ENCODE peak calls at places on chromosomes 4 and X, in five cellular contexts. M is tibial artery, B is fibroblast of mammary gland, A is mesendoderm, P is aorta. W is an unnamed sample.

GRCh38 chrX:118347131-118347530 is 1.2 kb downstream of the WDR44 start:
- DNase-seq in B (peak), A (peak), P (no peak), M (no peak), W (no peak)

GRCh38 chr4:17613761-17614415 is 553 bp upstream of the MED28 start:
- DNase-seq in M (no peak), A (no peak), B (peak), P (no peak), W (no peak)

GRCh38 chrX:110915120-110915519 is 119.5 kb upstream of the CHRDL1 start:
- DNase-seq in P (no peak), A (no peak), B (peak), M (no peak), W (no peak)

GRCh38 chr4:7124643-7125442 is 57.0 kb upstream of the GRPEL1 start:
- DNase-seq in M (peak), P (peak), A (peak), B (peak), W (no peak)

GRCh38 chr4:6328526-6328925 is 58.9 kb downstream of the WFS1 start:
- DNase-seq in M (no peak), A (no peak), P (no peak), B (no peak), W (no peak)

GRCh38 chrX:24682739-24683432 is 10.8 kb upstream of the POLA1 start:
- DNase-seq in P (no peak), B (no peak), A (no peak), M (no peak), W (no peak)

GRCh38 chrX:142251202-142251601 is 46.1 kb upstream of the MAGEC2 start:
- DNase-seq in P (no peak), A (no peak), B (no peak), M (no peak), W (no peak)

GRCh38 chr4:52877006-52877405 is 14.9 kb downstream of the RASL11B start:
- DNase-seq in M (no peak), A (no peak), B (no peak), P (no peak), W (no peak)

GRCh38 chr4:141580523-141580922 is 55.9 kb upstream of the IL15 start:
- DNase-seq in M (no peak), P (no peak), B (no peak), A (peak), W (no peak)

GRCh38 chrX:130176354-130176776 is 4.6 kb downstream of the RAB33A start:
- DNase-seq in A (no peak), M (no peak), P (no peak), B (no peak), W (no peak)

GRCh38 chr4:121252224-121252806 is 88.2 kb upstream of the TNIP3 start:
- DNase-seq in A (peak), M (peak), B (peak), P (peak), W (peak)

GRCh38 chrX:40644821-40645358 is 2.5 kb downstream of the CXorf38 start:
- DNase-seq in A (peak), P (no peak), B (peak), M (peak), W (no peak)

GRCh38 chr4:1405636-1406415 is 416 bp downstream of the NKX1-1 start:
- DNase-seq in A (no peak), P (peak), M (peak), B (no peak), W (peak)

GRCh38 chr4:6395466-6396228 is 76.8 kb downstream of the PPP2R2C start:
- DNase-seq in M (no peak), A (no peak), P (no peak), B (no peak), W (no peak)

GRCh38 chrX:81304545-81304944 is 102.6 kb downstream of the SH3BGRL start:
- DNase-seq in M (no peak), P (no peak), A (no peak), B (no peak), W (no peak)

GRCh38 chr4:83093060-83093640 is 21.4 kb downstream of the PLAC8 start:
- DNase-seq in B (no peak), P (no peak), A (peak), M (no peak), W (peak)

GRCh38 chr4:20889901-20890300 is 189.6 kb downstream of the PACRGL start:
- DNase-seq in M (no peak), P (no peak), A (no peak), B (no peak), W (no peak)

GRCh38 chrX:19774905-19775304 is 112.5 kb downstream of the SH3KBP1 start:
- DNase-seq in A (no peak), M (no peak), P (no peak), B (no peak), W (no peak)

GRCh38 chrX:139112432-139112831 is 400.9 kb upstream of the FGF13 start:
- DNase-seq in P (no peak), B (peak), M (no peak), A (no peak), W (no peak)

GRCh38 chr4:89306486-89307184 is 965 bp downstream of the GPRIN3 start:
- DNase-seq in M (no peak), B (no peak), P (no peak), A (no peak), W (no peak)

GRCh38 chr4:128186623-128187022 is 101.0 kb downstream of the PGRMC2 start:
- DNase-seq in A (peak), M (no peak), P (no peak), B (no peak), W (no peak)

GRCh38 chrX:66914082-66914481 is 275.2 kb upstream of the EDA2R start:
- DNase-seq in P (no peak), M (no peak), A (peak), B (peak), W (no peak)

GRCh38 chrX:70421618-70422017 is 1.5 kb upstream of the GDPD2 start:
- DNase-seq in P (no peak), B (no peak), A (peak), M (no peak), W (peak)

GRCh38 chr4:24933684-24934275 is 20.9 kb upstream of the CCDC149 start:
- DNase-seq in A (no peak), P (no peak), B (no peak), M (no peak), W (no peak)

GRCh38 chr4:143337600-143338287 is 1.1 kb downstream of the GAB1 start:
- DNase-seq in A (peak), P (peak), B (peak), M (peak), W (peak)

GRCh38 chr4:103994059-103994458 is 274.3 kb upstream of the TACR3 start:
- DNase-seq in P (no peak), A (peak), M (no peak), B (peak), W (peak)

GRCh38 chr4:3416270-3416669 is 25.5 kb upstream of the HGFAC start:
- DNase-seq in P (no peak), A (no peak), B (no peak), M (peak), W (no peak)

GRCh38 chr4:10098770-10099139 is 17.8 kb downstream of the WDR1 start:
- DNase-seq in B (peak), M (no peak), A (no peak), P (no peak), W (no peak)

GRCh38 chrX:105972690-105973386 is 65.7 kb downstream of the SERPINA7 start:
- DNase-seq in B (no peak), M (no peak), P (no peak), A (no peak), W (no peak)

GRCh38 chr4:156635046-156635445 is 336.6 kb downstream of the PDGFC start:
- DNase-seq in M (no peak), A (peak), B (no peak), P (no peak), W (no peak)

GRCh38 chr4:65918872-65919271 is 248.6 kb upstream of the EPHA5 start:
- DNase-seq in B (no peak), A (no peak), M (no peak), P (no peak), W (no peak)

GRCh38 chr4:73453701-73454005 is 17.6 kb downstream of the AFP start:
- DNase-seq in B (no peak), P (no peak), M (no peak), A (no peak), W (no peak)

GRCh38 chr4:16860506-16860905 is 37.9 kb downstream of the LDB2 start:
- DNase-seq in A (no peak), P (no peak), B (peak), M (no peak), W (no peak)

GRCh38 chr4:156686120-156686519 is 285.5 kb downstream of the PDGFC start:
- DNase-seq in B (peak), A (no peak), M (no peak), P (no peak), W (no peak)

GRCh38 chr4:56648245-56649151 is 32.6 kb downstream of the HOPX start:
- DNase-seq in A (no peak), P (no peak), M (no peak), B (peak), W (no peak)

GRCh38 chrX:142804085-142804484 is 221.6 kb upstream of the SPANXN4 start:
- DNase-seq in A (peak), B (no peak), P (no peak), M (no peak), W (peak)

GRCh38 chr4:176193898-176194297 is 1.5 kb downstream of the SPATA4 start:
- DNase-seq in A (no peak), B (peak), P (no peak), M (no peak), W (no peak)

DNA sequence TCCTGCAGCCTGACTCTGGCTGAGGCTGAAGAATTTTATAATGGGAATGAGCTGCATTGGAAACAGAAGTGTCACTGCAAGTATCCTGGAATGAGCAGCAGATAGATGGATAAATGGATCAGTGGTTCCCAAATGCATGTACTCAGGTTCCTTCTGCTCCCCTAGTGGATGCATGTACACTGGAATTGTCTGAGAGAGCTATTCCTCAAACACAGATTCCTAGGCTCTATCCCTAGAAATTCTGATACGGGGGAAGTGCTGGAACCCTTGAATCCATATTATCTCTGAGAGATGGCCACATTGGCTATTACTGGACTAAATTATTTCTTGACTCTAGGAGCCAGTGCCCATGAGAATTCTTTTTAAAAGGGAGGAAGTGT is 64.8 kb downstream of the TMEM131L start:
- DNase-seq in P (no peak), A (no peak), B (no peak), M (no peak), W (no peak)
- H3K4me3 ChIP-seq in P (no peak), A (no peak), B (no peak), M (no peak), W (no peak)

GRCh38 chr4:183906486-183906735 is 1.3 kb downstream of the STOX2 start:
- DNase-seq in B (no peak), P (no peak), A (no peak), M (no peak), W (no peak)

GRCh38 chr4:183908284-183908683 is 3.2 kb downstream of the STOX2 start:
- DNase-seq in M (no peak), B (no peak), P (no peak), A (no peak), W (no peak)

GRCh38 chr4:183905081-183905592 is at the start of gene STOX2:
- DNase-seq in P (peak), A (peak), M (peak), B (peak), W (peak)

GRCh38 chr4:183905593-183906485 is 732 bp downstream of the STOX2 start:
- DNase-seq in P (peak), B (peak), M (no peak), A (peak), W (peak)

GRCh38 chr4:183906736-183907651 is 1.9 kb downstream of the STOX2 start:
- DNase-seq in B (no peak), A (peak), M (no peak), P (no peak), W (peak)
- H3K4me3 ChIP-seq in B (no peak), A (peak), M (peak), P (peak), W (peak)

GRCh38 chrX:9204560-9204959 is 170.6 kb upstream of the FAM9B start:
- DNase-seq in P (no peak), M (no peak), A (no peak), B (peak), W (no peak)

GRCh38 chrX:9205599-9206223 is 171.8 kb upstream of the FAM9B start:
- DNase-seq in B (no peak), M (no peak), P (no peak), A (peak), W (no peak)

GRCh38 chrX:9211269-9211668 is 177.3 kb upstream of the FAM9B start:
- DNase-seq in M (no peak), P (no peak), B (no peak), A (no peak), W (no peak)

GRCh38 chrX:9207142-9207541 is 173.2 kb upstream of the FAM9B start:
- DNase-seq in B (peak), P (no peak), A (peak), M (no peak), W (peak)
- H3K4me3 ChIP-seq in B (no peak), P (no peak), A (no peak), M (peak), W (no peak)

GRCh38 chr4:42625366-42625765 is 31.5 kb downstream of the ATP8A1 start:
- DNase-seq in M (no peak), P (no peak), A (peak), B (no peak), W (no peak)
- H3K4me3 ChIP-seq in M (no peak), P (no peak), A (no peak), B (no peak), W (no peak)

GRCh38 chr4:165656829-165657467 is 216.1 kb upstream of the TLL1 start:
- DNase-seq in P (no peak), B (no peak), M (no peak), A (no peak), W (no peak)
- H3K4me3 ChIP-seq in P (no peak), B (no peak), M (no peak), A (no peak), W (no peak)

GRCh38 chr4:54099959-54100606 is at the start of gene GSX2:
- DNase-seq in A (peak), B (no peak), P (peak), M (no peak), W (peak)

GRCh38 chr4:54100607-54101189 is 735 bp downstream of the GSX2 start:
- DNase-seq in P (peak), A (no peak), M (no peak), B (no peak), W (peak)

GRCh38 chr4:54102747-54103146 is 2.8 kb downstream of the GSX2 start:
- DNase-seq in M (no peak), B (no peak), A (peak), P (no peak), W (no peak)

GRCh38 chr4:54103190-54103574 is 3.2 kb downstream of the GSX2 start:
- DNase-seq in P (no peak), M (no peak), B (no peak), A (peak), W (peak)

DNA sequence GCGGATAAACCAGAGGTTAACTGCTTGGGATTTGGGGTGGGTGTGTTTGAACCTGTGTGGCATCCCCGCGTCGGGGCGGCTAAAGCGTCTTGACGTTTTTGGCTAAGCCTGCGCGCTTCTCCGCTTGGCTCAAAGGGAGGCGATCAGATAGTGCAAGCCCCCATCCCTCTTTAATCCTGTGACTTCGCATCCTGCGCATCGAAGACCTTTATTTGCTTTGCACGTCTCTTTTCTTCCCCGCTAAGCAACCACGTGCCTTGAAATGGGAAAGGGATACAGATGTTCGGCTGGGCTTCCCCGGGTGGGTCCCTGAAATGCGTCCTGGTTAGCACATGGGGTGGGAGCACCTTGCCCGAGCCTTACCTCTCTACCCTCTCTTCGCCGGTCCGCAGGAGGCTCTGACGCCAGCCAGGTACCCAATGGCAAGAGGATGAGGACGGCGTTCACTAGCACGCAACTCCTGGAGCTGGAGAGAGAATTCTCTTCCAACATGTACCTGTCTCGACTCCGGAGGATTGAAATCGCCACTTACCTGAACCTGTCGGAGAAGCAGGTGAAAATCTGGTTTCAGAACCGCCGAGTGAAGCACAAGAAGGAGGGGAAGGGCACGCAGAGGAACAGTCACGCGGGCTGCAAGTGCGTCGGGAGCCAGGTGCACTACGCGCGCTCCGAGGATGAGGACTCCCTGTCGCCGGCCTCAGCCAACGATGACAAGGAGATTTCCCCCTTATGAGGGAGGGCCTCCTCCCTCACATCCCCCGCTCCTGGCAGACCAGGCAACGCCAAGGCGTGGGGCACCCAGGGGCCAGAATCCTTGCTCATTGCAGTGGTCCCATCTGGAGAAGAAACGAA is 1.5 kb downstream of the GSX2 start:
- DNase-seq in A (peak), B (no peak), M (no peak), P (no peak), W (peak)
- H3K4me3 ChIP-seq in A (no peak), B (peak), M (peak), P (peak), W (no peak)

GRCh38 chr4:36432556-36432955 is 151.1 kb downstream of the DTHD1 start:
- DNase-seq in P (no peak), A (no peak), M (no peak), B (no peak), W (no peak)

GRCh38 chr4:36422582-36422981 is 141.2 kb downstream of the DTHD1 start:
- DNase-seq in M (no peak), P (no peak), A (no peak), B (no peak), W (no peak)

GRCh38 chr4:36426741-36427140 is 145.3 kb downstream of the DTHD1 start:
- DNase-seq in P (no peak), A (no peak), B (no peak), M (no peak), W (no peak)

GRCh38 chr4:36427696-36428095 is 146.3 kb downstream of the DTHD1 start:
- DNase-seq in A (no peak), B (no peak), P (no peak), M (no peak), W (no peak)
- H3K4me3 ChIP-seq in A (no peak), B (no peak), P (no peak), M (no peak), W (no peak)

GRCh38 chr4:158625544-158625943 is 46.1 kb downstream of the C4orf46 start:
- DNase-seq in P (no peak), A (no peak), B (no peak), M (no peak), W (no peak)
- H3K4me3 ChIP-seq in P (no peak), A (no peak), B (no peak), M (no peak), W (no peak)